ENCODE peak calls at places on chromosomes 2 and 18, in six cellular contexts. M is epithelial cell of esophagus, P is heart right ventricle, J is right lobe of liver, W is GM20000, O is HFFc6. E is an unnamed sample.

GRCh38 chr18:159037-159652 is 788 bp downstream of the USP14 start:
- DNase-seq in O (peak; percentile 36), J (no peak), M (peak; percentile 30), P (no peak), W (peak; percentile 27), E (peak; percentile 42)

GRCh38 chr2:73101626-73102256 is 11.0 kb downstream of the RAB11FIP5 start:
- DNase-seq in W (no peak), M (no peak), O (no peak), P (no peak), J (no peak), E (no peak)

GRCh38 chr18:22913861-22914260 is 19.3 kb upstream of the RBBP8 start:
- DNase-seq in P (no peak), W (no peak), M (peak; percentile 99), O (no peak), J (no peak), E (no peak)

GRCh38 chr2:12764075-12764722 is 47.5 kb downstream of the TRIB2 start:
- DNase-seq in J (no peak), W (no peak), P (no peak), O (peak; percentile 77), M (peak; percentile 42), E (no peak)

GRCh38 chr2:41963661-41964525 is 83.9 kb upstream of the PKDCC start:
- DNase-seq in W (no peak), O (no peak), J (peak; percentile 72), M (no peak), P (peak; percentile 59), E (no peak)

GRCh38 chr18:66724664-66725356 is 120.9 kb upstream of the CDH19 start:
- DNase-seq in P (no peak), J (peak; percentile 72), W (no peak), O (no peak), M (peak; percentile 56), E (no peak)

GRCh38 chr2:197677483-197677882 is 2.1 kb upstream of the RFTN2 start:
- DNase-seq in J (no peak), O (peak; percentile 30), W (no peak), M (peak; percentile 13), P (no peak), E (no peak)

GRCh38 chr18:58161659-58162058 is 117.6 kb downstream of the NEDD4L start:
- DNase-seq in P (no peak), J (no peak), O (no peak), M (peak; percentile 34), W (no peak), E (no peak)

GRCh38 chr2:128271186-128271890 is 47.3 kb downstream of the HS6ST1 start:
- DNase-seq in W (no peak), O (no peak), P (no peak), J (no peak), M (no peak), E (no peak)

GRCh38 chr2:218568190-218569037 is at the start of the genes CNOT9 and USP37:
- DNase-seq in P (peak; percentile 100), J (peak; percentile 100), W (peak; percentile 94), M (peak; percentile 99), O (peak; percentile 98), E (peak; percentile 95)
- TF ChIP-seq CTCF in P (no peak), J (no peak), W (no peak), M (no peak), O (no peak), E (no peak)

GRCh38 chr2:162524192-162524591 is 180.3 kb downstream of the GCA start:
- DNase-seq in P (no peak), J (peak; percentile 55), W (no peak), O (no peak), M (peak; percentile 40), E (no peak)
- TF ChIP-seq CTCF in P (no peak), J (peak; percentile 59), W (no peak), O (no peak), M (peak; percentile 27), E (no peak)

GRCh38 chr2:63300835-63301234 is 250.2 kb downstream of the OTX1 start:
- DNase-seq in W (no peak), P (no peak), J (no peak), M (no peak), O (no peak), E (no peak)
- TF ChIP-seq CTCF in W (no peak), P (no peak), J (no peak), M (peak; percentile 16), O (peak; percentile 36), E (peak; percentile 20)

GRCh38 chr18:70446063-70446462 is 157.2 kb downstream of the SOCS6 start:
- DNase-seq in P (no peak), J (no peak), W (no peak), M (no peak), O (no peak), E (no peak)
- TF ChIP-seq CTCF in P (no peak), J (no peak), W (no peak), M (no peak), O (no peak), E (no peak)

GRCh38 chr18:26637983-26638382 is 89.6 kb upstream of the KCTD1 start:
- DNase-seq in W (no peak), O (no peak), P (no peak), M (no peak), J (no peak), E (no peak)

GRCh38 chr18:26639149-26639548 is 90.8 kb upstream of the KCTD1 start:
- DNase-seq in W (no peak), J (no peak), O (no peak), M (no peak), P (no peak), E (no peak)

GRCh38 chr18:26642461-26643348 is 94.4 kb upstream of the KCTD1 start:
- DNase-seq in W (no peak), O (no peak), M (no peak), J (no peak), P (no peak), E (no peak)

GRCh38 chr18:26637324-26637723 is 89.0 kb upstream of the KCTD1 start:
- DNase-seq in O (no peak), J (no peak), M (no peak), W (no peak), P (no peak), E (no peak)

DNA sequence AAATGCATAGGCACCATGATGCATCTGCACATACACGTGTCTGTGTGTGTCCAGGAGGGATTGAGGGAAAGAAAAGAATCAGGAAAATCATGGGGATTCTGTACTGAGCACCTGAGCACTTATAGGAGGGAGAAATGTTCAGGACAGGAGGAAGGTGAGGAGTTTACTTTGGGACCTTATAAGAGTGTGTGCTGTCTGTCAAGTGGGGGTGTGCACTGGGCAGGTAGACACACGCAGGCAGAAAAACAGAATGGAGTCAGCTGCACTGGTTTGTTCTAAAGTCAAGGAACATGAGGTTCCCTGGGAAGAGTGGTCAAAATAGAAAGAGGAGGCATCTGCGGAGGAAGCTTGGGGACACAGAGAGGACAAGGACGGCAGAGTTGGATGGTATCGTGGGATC is 92.2 kb upstream of the KCTD1 start:
- DNase-seq in P (no peak), J (no peak), O (no peak), M (no peak), W (no peak), E (no peak)
- TF ChIP-seq CTCF in P (no peak), J (no peak), O (no peak), M (no peak), W (no peak), E (no peak)

GRCh38 chr18:26466026-26466425 is 82.3 kb downstream of the KCTD1 start:
- DNase-seq in P (no peak), J (no peak), W (no peak), M (no peak), O (no peak), E (no peak)
- TF ChIP-seq CTCF in P (no peak), J (no peak), W (no peak), M (no peak), O (no peak), E (no peak)

DNA sequence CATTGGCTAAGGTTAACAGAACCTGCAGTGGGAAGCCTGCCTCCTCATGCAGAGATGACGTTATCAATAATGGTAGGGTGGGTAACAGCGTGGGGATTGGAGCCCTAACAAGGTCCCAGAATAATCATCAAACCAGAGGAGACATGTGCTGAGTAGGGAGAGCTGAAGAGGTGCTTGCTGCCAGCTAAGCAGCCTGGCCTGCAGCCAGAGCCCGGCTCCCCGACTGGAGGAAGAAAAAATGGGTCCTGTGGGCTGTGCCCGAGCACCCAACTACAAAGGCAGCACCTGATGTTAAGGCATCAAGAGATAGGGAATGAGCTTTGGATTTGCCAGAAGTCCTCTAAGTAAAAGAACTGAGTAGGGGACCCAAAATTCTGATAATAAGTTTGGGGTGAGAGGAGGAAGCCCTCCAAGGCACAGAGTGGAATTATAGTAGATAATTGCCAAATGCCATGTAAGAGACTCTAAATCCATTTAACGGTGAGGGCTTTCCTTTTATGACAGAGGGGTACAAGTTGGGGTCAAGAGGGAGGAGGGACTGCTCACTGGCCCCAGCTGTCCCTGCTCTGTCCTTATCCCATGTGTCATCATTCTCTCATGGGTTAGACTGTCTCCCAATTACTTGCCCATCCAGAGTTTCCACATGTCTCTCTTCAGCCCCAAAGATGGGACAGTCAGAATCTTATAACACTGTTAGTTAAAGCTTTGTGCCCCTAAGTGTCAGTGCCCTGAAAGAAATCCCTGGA is 156.1 kb downstream of the ANTXR1 start:
- DNase-seq in M (no peak), J (no peak), P (no peak), O (no peak), W (no peak), E (no peak)
- TF ChIP-seq CTCF in M (no peak), J (no peak), P (no peak), O (no peak), W (no peak), E (no peak)

DNA sequence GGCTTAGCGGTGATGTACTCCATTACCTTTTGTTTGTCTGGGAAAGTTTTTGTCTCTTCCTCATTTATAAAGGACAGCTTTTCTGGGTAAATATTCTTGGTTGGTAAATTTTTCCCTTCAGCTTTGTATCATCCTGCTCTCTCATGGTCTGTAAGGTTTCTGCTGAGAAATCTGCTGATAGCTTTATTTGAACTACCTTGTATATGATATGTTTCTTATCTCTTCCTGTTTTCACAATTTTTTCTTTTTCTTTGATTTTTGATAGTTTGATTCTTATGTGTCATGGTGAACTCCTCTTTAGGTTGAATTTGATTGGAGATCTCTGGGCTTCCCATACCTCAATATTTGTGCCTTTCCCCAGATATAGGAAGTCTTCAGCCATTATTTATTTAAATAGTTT is 44.7 kb downstream of the MSTN start:
- DNase-seq in P (no peak), M (no peak), J (no peak), O (no peak), W (no peak), E (no peak)
- TF ChIP-seq CTCF in P (no peak), M (no peak), J (no peak), O (no peak), W (no peak), E (no peak)

E was measured in GM13977.